ENCODE peak calls at places on chromosome 15, in nine cellular contexts. One of them, this sample, is unnamed.

GRCh38 chr15:66165856-66166255 is 87.7 kb downstream of the MEGF11 start:
- DNase-seq in uterus: no peak
- DNase-seq in CD4-positive, alpha-beta memory T cell: no peak
- DNase-seq in lower lobe of right lung: no peak
- DNase-seq in fibroblast of lung: no peak
- DNase-seq in right cardiac atrium: no peak
- DNase-seq in IMR-90: no peak
- DNase-seq in adrenal gland: no peak
- DNase-seq in sigmoid colon: no peak
- DNase-seq in this sample: no peak

GRCh38 chr15:29044506-29044905 is 158.7 kb downstream of the APBA2 start:
- DNase-seq in uterus: no peak
- DNase-seq in CD4-positive, alpha-beta memory T cell: no peak
- DNase-seq in lower lobe of right lung: no peak
- DNase-seq in fibroblast of lung: peak; percentile 23
- DNase-seq in right cardiac atrium: no peak
- DNase-seq in IMR-90: peak; percentile 51
- DNase-seq in adrenal gland: peak; percentile 17
- DNase-seq in sigmoid colon: no peak
- DNase-seq in this sample: no peak

GRCh38 chr15:62857411-62857853 is 185.1 kb upstream of the TPM1 start:
- DNase-seq in uterus: no peak
- DNase-seq in CD4-positive, alpha-beta memory T cell: no peak
- DNase-seq in lower lobe of right lung: no peak
- DNase-seq in fibroblast of lung: no peak
- DNase-seq in right cardiac atrium: no peak
- DNase-seq in IMR-90: no peak
- DNase-seq in adrenal gland: no peak
- DNase-seq in sigmoid colon: peak; percentile 60
- DNase-seq in this sample: no peak

GRCh38 chr15:73607405-73607804 is 25.8 kb downstream of the NPTN start:
- DNase-seq in uterus: no peak
- DNase-seq in CD4-positive, alpha-beta memory T cell: no peak
- DNase-seq in lower lobe of right lung: no peak
- DNase-seq in fibroblast of lung: no peak
- DNase-seq in right cardiac atrium: no peak
- DNase-seq in IMR-90: no peak
- DNase-seq in adrenal gland: no peak
- DNase-seq in sigmoid colon: no peak
- DNase-seq in this sample: no peak

GRCh38 chr15:80549191-80549590 is 145.0 kb downstream of the ARNT2 start:
- DNase-seq in uterus: no peak
- DNase-seq in CD4-positive, alpha-beta memory T cell: no peak
- DNase-seq in lower lobe of right lung: no peak
- DNase-seq in fibroblast of lung: peak; percentile 74
- DNase-seq in right cardiac atrium: no peak
- DNase-seq in IMR-90: peak; percentile 86
- DNase-seq in adrenal gland: no peak
- DNase-seq in sigmoid colon: no peak
- DNase-seq in this sample: no peak

GRCh38 chr15:66834863-66835557 is 133.0 kb downstream of the SMAD6 start:
- DNase-seq in uterus: no peak
- DNase-seq in CD4-positive, alpha-beta memory T cell: no peak
- DNase-seq in lower lobe of right lung: peak; percentile 69
- DNase-seq in fibroblast of lung: no peak
- DNase-seq in right cardiac atrium: no peak
- DNase-seq in IMR-90: no peak
- DNase-seq in adrenal gland: no peak
- DNase-seq in sigmoid colon: no peak
- DNase-seq in this sample: no peak

GRCh38 chr15:56805466-56806146 is 72.3 kb upstream of the ZNF280D start:
- DNase-seq in uterus: peak; percentile 59
- DNase-seq in CD4-positive, alpha-beta memory T cell: no peak
- DNase-seq in lower lobe of right lung: no peak
- DNase-seq in fibroblast of lung: peak; percentile 82
- DNase-seq in right cardiac atrium: no peak
- DNase-seq in IMR-90: peak; percentile 87
- DNase-seq in adrenal gland: peak; percentile 74
- DNase-seq in sigmoid colon: no peak
- DNase-seq in this sample: peak; percentile 56

GRCh38 chr15:76183906-76184639 is 124.3 kb downstream of the TMEM266 start:
- DNase-seq in uterus: no peak
- DNase-seq in CD4-positive, alpha-beta memory T cell: no peak
- DNase-seq in lower lobe of right lung: no peak
- DNase-seq in fibroblast of lung: no peak
- DNase-seq in right cardiac atrium: no peak
- DNase-seq in IMR-90: no peak
- DNase-seq in adrenal gland: no peak
- DNase-seq in sigmoid colon: no peak
- DNase-seq in this sample: no peak

GRCh38 chr15:79315623-79316328 is 4.9 kb downstream of the TMED3 start:
- DNase-seq in uterus: no peak
- DNase-seq in CD4-positive, alpha-beta memory T cell: no peak
- DNase-seq in lower lobe of right lung: no peak
- DNase-seq in fibroblast of lung: no peak
- DNase-seq in right cardiac atrium: no peak
- DNase-seq in IMR-90: no peak
- DNase-seq in adrenal gland: no peak
- DNase-seq in sigmoid colon: no peak
- DNase-seq in this sample: no peak

GRCh38 chr15:65958835-65959234 is 89.5 kb downstream of the RAB11A start:
- DNase-seq in uterus: no peak
- DNase-seq in CD4-positive, alpha-beta memory T cell: no peak
- DNase-seq in lower lobe of right lung: no peak
- DNase-seq in fibroblast of lung: no peak
- DNase-seq in right cardiac atrium: no peak
- DNase-seq in IMR-90: no peak
- DNase-seq in adrenal gland: no peak
- DNase-seq in sigmoid colon: no peak
- DNase-seq in this sample: no peak

GRCh38 chr15:39745415-39745814 is 37.2 kb downstream of the FSIP1 start:
- DNase-seq in uterus: no peak
- DNase-seq in CD4-positive, alpha-beta memory T cell: no peak
- DNase-seq in lower lobe of right lung: no peak
- DNase-seq in fibroblast of lung: no peak
- DNase-seq in right cardiac atrium: no peak
- DNase-seq in IMR-90: no peak
- DNase-seq in adrenal gland: no peak
- DNase-seq in sigmoid colon: no peak
- DNase-seq in this sample: peak; percentile 30

GRCh38 chr15:39748276-39748675 is 34.4 kb downstream of the FSIP1 start:
- DNase-seq in uterus: no peak
- DNase-seq in CD4-positive, alpha-beta memory T cell: no peak
- DNase-seq in lower lobe of right lung: no peak
- DNase-seq in fibroblast of lung: peak; percentile 9
- DNase-seq in right cardiac atrium: no peak
- DNase-seq in IMR-90: no peak
- DNase-seq in adrenal gland: no peak
- DNase-seq in sigmoid colon: no peak
- DNase-seq in this sample: no peak

GRCh38 chr15:39746176-39746575 is 36.5 kb downstream of the FSIP1 start:
- DNase-seq in uterus: no peak
- DNase-seq in CD4-positive, alpha-beta memory T cell: no peak
- DNase-seq in lower lobe of right lung: no peak
- DNase-seq in fibroblast of lung: peak; percentile 22
- DNase-seq in right cardiac atrium: no peak
- DNase-seq in IMR-90: peak; percentile 23
- DNase-seq in adrenal gland: no peak
- DNase-seq in sigmoid colon: no peak
- DNase-seq in this sample: no peak

GRCh38 chr15:39747326-39747725 is 35.3 kb downstream of the FSIP1 start:
- DNase-seq in uterus: no peak
- DNase-seq in CD4-positive, alpha-beta memory T cell: no peak
- DNase-seq in lower lobe of right lung: no peak
- DNase-seq in fibroblast of lung: peak; percentile 69
- DNase-seq in right cardiac atrium: no peak
- DNase-seq in IMR-90: peak; percentile 84
- DNase-seq in adrenal gland: no peak
- DNase-seq in sigmoid colon: no peak
- DNase-seq in this sample: no peak

DNA sequence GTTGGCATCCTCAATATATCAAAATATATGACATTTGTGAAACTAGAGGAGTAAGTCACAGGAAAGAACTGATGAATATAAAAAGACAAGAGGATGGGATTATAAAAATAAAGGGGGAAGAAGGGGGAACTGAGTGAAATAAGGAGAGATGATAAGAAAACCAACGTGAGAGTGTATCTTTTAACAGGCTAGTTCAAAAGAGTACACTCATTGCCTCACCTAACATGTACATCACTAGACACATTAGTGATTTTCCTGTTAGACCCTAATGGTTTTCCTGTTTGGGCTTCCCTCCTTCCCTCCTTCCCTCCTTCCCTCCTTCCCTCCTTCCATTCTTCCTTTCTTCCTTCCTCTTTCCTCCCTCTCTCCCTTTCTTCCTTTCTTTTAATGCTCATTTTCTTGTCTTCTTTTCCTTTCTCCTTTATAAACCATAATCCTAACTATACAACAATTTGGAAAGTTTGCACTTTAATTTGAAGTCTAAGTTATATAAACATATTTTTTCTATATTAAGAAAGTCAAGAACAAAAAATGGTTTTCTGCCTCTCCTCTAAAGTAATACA is 35.8 kb downstream of the FSIP1 start:
- DNase-seq in uterus: no peak
- DNase-seq in CD4-positive, alpha-beta memory T cell: no peak
- DNase-seq in lower lobe of right lung: no peak
- DNase-seq in fibroblast of lung: no peak
- DNase-seq in right cardiac atrium: no peak
- DNase-seq in IMR-90: no peak
- DNase-seq in adrenal gland: no peak
- DNase-seq in sigmoid colon: no peak
- DNase-seq in this sample: no peak
- H3K27ac ChIP-seq in uterus: no peak overlapping the region
- H3K27ac ChIP-seq in CD4-positive, alpha-beta memory T cell: no peak overlapping the region
- H3K27ac ChIP-seq in lower lobe of right lung: no peak overlapping the region
- H3K27ac ChIP-seq in fibroblast of lung: no peak overlapping the region
- H3K27ac ChIP-seq in right cardiac atrium: no peak overlapping the region
- H3K27ac ChIP-seq in IMR-90: no peak overlapping the region
- H3K27ac ChIP-seq in adrenal gland: no peak overlapping the region
- H3K27ac ChIP-seq in sigmoid colon: peak overlapping the region; percentile 53
- H3K27ac ChIP-seq in this sample: no peak overlapping the region

GRCh38 chr15:90362936-90363212 is 10.8 kb downstream of the ZNF774 start:
- DNase-seq in uterus: peak; percentile 79
- DNase-seq in CD4-positive, alpha-beta memory T cell: no peak
- DNase-seq in lower lobe of right lung: no peak
- DNase-seq in fibroblast of lung: peak; percentile 90
- DNase-seq in right cardiac atrium: no peak
- DNase-seq in IMR-90: peak; percentile 92
- DNase-seq in adrenal gland: peak; percentile 74
- DNase-seq in sigmoid colon: peak; percentile 79
- DNase-seq in this sample: no peak
- H3K27ac ChIP-seq in uterus: peak overlapping the region; percentile 82
- H3K27ac ChIP-seq in CD4-positive, alpha-beta memory T cell: no peak overlapping the region
- H3K27ac ChIP-seq in lower lobe of right lung: peak overlapping the region; percentile 69
- H3K27ac ChIP-seq in fibroblast of lung: peak overlapping the region; percentile 61
- H3K27ac ChIP-seq in right cardiac atrium: peak overlapping the region; percentile 23
- H3K27ac ChIP-seq in IMR-90: peak overlapping the region; percentile 54
- H3K27ac ChIP-seq in adrenal gland: peak overlapping the region; percentile 83
- H3K27ac ChIP-seq in sigmoid colon: peak overlapping the region; percentile 85
- H3K27ac ChIP-seq in this sample: no peak overlapping the region

GRCh38 chr15:27796405-27797085 is 302.6 kb downstream of the OCA2 start:
- DNase-seq in uterus: no peak
- DNase-seq in CD4-positive, alpha-beta memory T cell: no peak
- DNase-seq in lower lobe of right lung: no peak
- DNase-seq in fibroblast of lung: no peak
- DNase-seq in right cardiac atrium: no peak
- DNase-seq in IMR-90: no peak
- DNase-seq in adrenal gland: no peak
- DNase-seq in sigmoid colon: no peak
- DNase-seq in this sample: no peak
- H3K27ac ChIP-seq in uterus: no peak overlapping the region
- H3K27ac ChIP-seq in CD4-positive, alpha-beta memory T cell: no peak overlapping the region
- H3K27ac ChIP-seq in lower lobe of right lung: no peak overlapping the region
- H3K27ac ChIP-seq in fibroblast of lung: no peak overlapping the region
- H3K27ac ChIP-seq in right cardiac atrium: no peak overlapping the region
- H3K27ac ChIP-seq in IMR-90: no peak overlapping the region
- H3K27ac ChIP-seq in adrenal gland: no peak overlapping the region
- H3K27ac ChIP-seq in sigmoid colon: no peak overlapping the region
- H3K27ac ChIP-seq in this sample: no peak overlapping the region

GRCh38 chr15:60006203-60006782 is 2.2 kb downstream of the FOXB1 start:
- DNase-seq in uterus: no peak
- DNase-seq in CD4-positive, alpha-beta memory T cell: peak; percentile 62
- DNase-seq in lower lobe of right lung: peak; percentile 52
- DNase-seq in fibroblast of lung: peak; percentile 36
- DNase-seq in right cardiac atrium: peak; percentile 42
- DNase-seq in IMR-90: peak; percentile 2
- DNase-seq in adrenal gland: no peak
- DNase-seq in sigmoid colon: no peak
- DNase-seq in this sample: peak; percentile 55

GRCh38 chr15:60006808-60007346 is 2.8 kb downstream of the FOXB1 start:
- DNase-seq in uterus: no peak
- DNase-seq in CD4-positive, alpha-beta memory T cell: no peak
- DNase-seq in lower lobe of right lung: no peak
- DNase-seq in fibroblast of lung: no peak
- DNase-seq in right cardiac atrium: no peak
- DNase-seq in IMR-90: no peak
- DNase-seq in adrenal gland: no peak
- DNase-seq in sigmoid colon: no peak
- DNase-seq in this sample: no peak

GRCh38 chr15:60004019-60004845 is at the start of gene FOXB1:
- DNase-seq in uterus: no peak
- DNase-seq in CD4-positive, alpha-beta memory T cell: no peak
- DNase-seq in lower lobe of right lung: no peak
- DNase-seq in fibroblast of lung: no peak
- DNase-seq in right cardiac atrium: no peak
- DNase-seq in IMR-90: no peak
- DNase-seq in adrenal gland: no peak
- DNase-seq in sigmoid colon: no peak
- DNase-seq in this sample: no peak

GRCh38 chr15:60004846-60005351 is 788 bp downstream of the FOXB1 start:
- DNase-seq in uterus: no peak
- DNase-seq in CD4-positive, alpha-beta memory T cell: no peak
- DNase-seq in lower lobe of right lung: peak; percentile 44
- DNase-seq in fibroblast of lung: peak; percentile 27
- DNase-seq in right cardiac atrium: no peak
- DNase-seq in IMR-90: peak; percentile 6
- DNase-seq in adrenal gland: no peak
- DNase-seq in sigmoid colon: no peak
- DNase-seq in this sample: no peak

DNA sequence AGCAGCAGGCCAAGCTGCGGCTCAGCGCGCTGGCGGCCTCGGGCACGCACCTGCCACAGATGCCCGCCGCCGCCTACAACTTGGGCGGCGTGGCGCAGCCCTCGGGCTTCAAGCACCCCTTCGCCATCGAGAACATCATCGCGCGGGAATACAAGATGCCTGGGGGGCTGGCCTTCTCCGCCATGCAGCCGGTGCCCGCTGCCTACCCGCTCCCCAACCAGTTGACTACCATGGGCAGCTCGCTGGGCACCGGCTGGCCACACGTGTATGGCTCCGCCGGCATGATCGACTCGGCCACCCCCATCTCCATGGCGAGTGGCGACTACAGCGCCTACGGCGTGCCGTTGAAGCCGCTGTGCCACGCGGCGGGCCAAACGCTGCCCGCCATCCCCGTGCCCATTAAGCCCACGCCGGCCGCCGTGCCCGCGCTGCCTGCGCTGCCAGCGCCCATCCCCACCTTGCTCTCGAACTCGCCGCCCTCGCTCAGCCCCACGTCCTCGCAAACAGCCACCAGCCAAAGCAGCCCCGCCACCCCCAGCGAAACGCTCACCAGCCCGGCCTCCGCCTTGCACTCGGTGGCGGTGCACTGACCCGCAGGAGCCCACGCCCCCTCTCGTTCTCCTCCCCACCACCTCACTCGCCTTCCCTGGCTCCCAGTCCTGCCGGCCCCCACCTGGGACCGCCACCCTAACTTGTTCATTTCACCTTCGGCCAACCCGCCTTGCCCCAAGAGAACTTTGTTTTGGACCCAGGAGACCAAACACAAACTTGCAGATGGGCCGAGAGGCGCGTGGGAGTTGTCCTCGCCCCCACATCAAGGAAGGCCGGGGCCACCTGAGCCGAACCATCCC is 1.5 kb downstream of the FOXB1 start:
- DNase-seq in uterus: no peak
- DNase-seq in CD4-positive, alpha-beta memory T cell: no peak
- DNase-seq in lower lobe of right lung: peak; percentile 43
- DNase-seq in fibroblast of lung: no peak
- DNase-seq in right cardiac atrium: no peak
- DNase-seq in IMR-90: no peak
- DNase-seq in adrenal gland: no peak
- DNase-seq in sigmoid colon: no peak
- DNase-seq in this sample: no peak
- H3K27ac ChIP-seq in uterus: no peak overlapping the region
- H3K27ac ChIP-seq in CD4-positive, alpha-beta memory T cell: no peak overlapping the region
- H3K27ac ChIP-seq in lower lobe of right lung: no peak overlapping the region
- H3K27ac ChIP-seq in fibroblast of lung: no peak overlapping the region
- H3K27ac ChIP-seq in right cardiac atrium: no peak overlapping the region
- H3K27ac ChIP-seq in IMR-90: no peak overlapping the region
- H3K27ac ChIP-seq in adrenal gland: no peak overlapping the region
- H3K27ac ChIP-seq in sigmoid colon: no peak overlapping the region
- H3K27ac ChIP-seq in this sample: no peak overlapping the region